ENCODE peak calls at places on chromosomes 16 and 17, in four cellular contexts. E is HepG2, Q is H1, H is GM12878. C is an unnamed sample.

GRCh38 chr16:58649707-58650106 is 20.1 kb upstream of the CNOT1 start:
- DNase-seq in H (no peak), E (no peak), Q (no peak), C (no peak)

GRCh38 chr16:23132921-23133532 is 16.2 kb downstream of the USP31 start:
- DNase-seq in E (no peak), Q (no peak), H (no peak), C (no peak)

GRCh38 chr16:70695351-70696070 is 9.7 kb upstream of the MTSS2 start:
- DNase-seq in E (peak; percentile 34), H (no peak), Q (no peak), C (peak; percentile 93)

GRCh38 chr17:57760001-57760400 is 14.9 kb upstream of the CCDC182 start:
- DNase-seq in H (no peak), E (no peak), Q (no peak), C (no peak)

GRCh38 chr16:76866994-76867393 is 324.0 kb upstream of the MON1B start:
- DNase-seq in H (no peak), E (no peak), Q (no peak), C (no peak)

GRCh38 chr16:16861546-16861945 is 482.6 kb downstream of the NPIPA7 start:
- DNase-seq in E (peak; percentile 49), Q (no peak), H (peak; percentile 46), C (peak; percentile 66)

GRCh38 chr17:56822725-56823124 is 11.0 kb downstream of the C17orf67 start:
- DNase-seq in E (no peak), H (no peak), Q (no peak), C (no peak)

GRCh38 chr16:73890524-73891500 is 405.8 kb upstream of the PSMD7 start:
- DNase-seq in Q (peak; percentile 15), E (no peak), H (no peak), C (no peak)

GRCh38 chr16:89924298-89924924 is 1.3 kb downstream of the TUBB3 start:
- DNase-seq in E (peak; percentile 55), H (no peak), Q (peak; percentile 75), C (peak; percentile 56)
- TF ChIP-seq BRCA1 in E (no peak), H (no peak), Q (no peak), C (no peak)

GRCh38 chr17:77734371-77735050 is 224.0 kb upstream of the TNRC6C start:
- DNase-seq in E (peak; percentile 21), Q (no peak), H (no peak), C (peak; percentile 73)
- TF ChIP-seq EZH2 in E (no peak), Q (no peak), H (no peak), C (no peak)

GRCh38 chr17:2996208-2996855 is 67.1 kb downstream of the OR1D5 start:
- DNase-seq in H (no peak), Q (no peak), E (no peak), C (no peak)
- TF ChIP-seq BRCA1 in H (no peak), Q (no peak), E (no peak), C (no peak)

GRCh38 chr16:48299471-48299870 is 52.1 kb upstream of the ABCC11 start:
- DNase-seq in E (no peak), H (no peak), Q (no peak), C (no peak)
- TF ChIP-seq EZH2 in E (no peak), H (no peak), Q (no peak), C (no peak)

GRCh38 chr16:79598341-79599181 is 2.0 kb downstream of the MAF start:
- DNase-seq in E (no peak), H (no peak), Q (peak; percentile 46), C (no peak)
- TF ChIP-seq BRCA1 in E (no peak), H (no peak), Q (no peak), C (no peak)

DNA sequence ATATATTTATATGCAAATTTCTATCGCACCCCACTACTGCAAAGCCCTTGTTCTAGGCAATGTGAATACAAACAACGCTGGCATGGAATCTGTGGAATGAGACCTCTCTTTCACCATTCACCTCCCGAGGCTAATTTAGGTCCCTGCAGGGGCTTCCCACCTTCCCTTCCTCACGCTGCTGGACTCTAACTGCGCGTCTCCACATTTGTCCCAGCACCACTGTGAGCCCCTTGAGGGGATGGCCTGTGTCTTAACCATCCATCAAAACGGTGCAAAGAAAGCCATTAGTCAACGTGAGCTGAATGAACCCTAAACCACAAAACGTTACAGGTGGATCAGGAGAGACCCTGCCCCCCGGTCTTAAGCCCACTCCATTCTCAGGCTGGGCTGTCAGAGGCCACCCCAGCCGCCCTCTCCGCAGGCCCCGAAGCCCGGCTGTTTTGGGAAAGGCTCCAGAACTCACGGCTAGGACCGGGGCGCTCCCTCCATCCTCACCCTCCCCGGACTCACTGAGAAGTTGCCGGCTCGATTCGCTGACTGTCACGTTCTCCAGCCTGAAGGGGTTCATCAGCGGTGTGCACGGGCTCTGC is 1.5 kb downstream of the TMEM114 start:
- DNase-seq in E (no peak), H (no peak), Q (peak; percentile 64), C (no peak)
- TF ChIP-seq EZH2 in E (no peak), H (no peak), Q (no peak), C (no peak)

GRCh38 chr16:54588026-54588425 is 301.4 kb upstream of the IRX3 start:
- DNase-seq in E (no peak), H (no peak), Q (no peak), C (no peak)
- TF ChIP-seq BRCA1 in E (no peak), H (no peak), Q (no peak), C (no peak)

DNA sequence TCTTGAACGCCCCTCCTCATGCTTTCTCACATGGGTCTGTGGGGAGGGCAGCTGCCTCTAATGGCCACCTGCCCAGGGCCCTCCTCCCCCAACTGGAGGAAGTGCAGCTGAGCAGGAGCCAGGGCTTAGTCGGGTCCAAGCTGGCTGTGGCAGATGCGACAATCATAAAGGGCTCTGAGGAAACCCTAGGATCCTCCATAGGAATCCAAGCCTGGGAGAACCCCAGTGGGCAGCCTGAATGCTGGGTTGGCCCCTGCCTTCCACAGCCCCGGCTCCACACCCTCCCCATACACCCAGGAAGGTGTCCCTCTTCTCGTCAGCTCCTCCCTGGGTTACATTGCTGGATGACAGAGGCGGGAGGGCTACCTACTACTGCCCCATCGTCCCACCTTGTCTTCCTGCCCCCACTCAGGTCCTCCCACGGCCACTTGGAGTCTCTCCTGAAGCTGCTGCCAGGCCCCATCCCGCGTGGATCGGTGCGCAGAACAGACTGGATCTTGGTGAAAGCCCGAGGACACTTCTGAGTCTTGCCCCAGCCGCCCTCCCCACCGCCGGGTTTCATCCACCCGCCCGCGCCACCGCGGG is 15.6 kb upstream of the CBFB start:
- DNase-seq in H (no peak), Q (no peak), E (no peak), C (peak; percentile 20)
- TF ChIP-seq EZH2 in H (no peak), Q (peak; percentile 44), E (peak; percentile 63), C (no peak)

GRCh38 chr16:28326881-28327610 is 34.7 kb downstream of the SBK1 start:
- DNase-seq in Q (no peak), H (no peak), E (peak; percentile 61), C (peak; percentile 81)
- TF ChIP-seq BRCA1 in Q (no peak), H (no peak), E (no peak), C (no peak)

C was measured in K562.